ENCODE peak calls at places on chromosomes 6 and 20, in six cellular contexts. N is tibial nerve; F is fibroblast of lung; M is effector memory CD4-positive, alpha-beta T cell; Q is heart right ventricle; S is cardiac muscle cell. T is an unnamed sample.

GRCh38 chr20:11144114-11144513 is 470.3 kb upstream of the JAG1 start:
- DNase-seq in F (peak), Q (no peak), M (no peak), S (no peak), N (no peak), T (no peak)

GRCh38 chr6:134678436-134678889 is 271.4 kb downstream of the ALDH8A1 start:
- DNase-seq in F (peak), S (no peak), M (no peak), N (no peak), Q (peak), T (no peak)

GRCh38 chr20:52794853-52795252 is 177.3 kb upstream of the TSHZ2 start:
- DNase-seq in F (no peak), S (no peak), M (no peak), Q (no peak), N (no peak), T (no peak)

GRCh38 chr6:47229255-47229654 is 80.5 kb downstream of the TNFRSF21 start:
- DNase-seq in N (no peak), S (no peak), Q (no peak), M (no peak), F (no peak), T (no peak)

GRCh38 chr6:14000901-14001300 is 76.1 kb downstream of the RNF182 start:
- DNase-seq in Q (no peak), N (no peak), M (no peak), F (no peak), S (no peak), T (no peak)

GRCh38 chr6:113082691-113083090 is 735.6 kb downstream of the RFPL4B start:
- DNase-seq in S (no peak), Q (no peak), M (no peak), N (no peak), F (peak), T (no peak)

GRCh38 chr6:70221025-70221714 is 81.7 kb downstream of the COL9A1 start:
- DNase-seq in F (peak), N (no peak), M (no peak), Q (no peak), S (peak), T (peak)

GRCh38 chr6:1226208-1227099 is 85.4 kb upstream of the FOXQ1 start:
- DNase-seq in N (no peak), S (no peak), Q (no peak), F (no peak), M (no peak), T (no peak)

GRCh38 chr20:37297066-37297736 is 7.7 kb downstream of the MANBAL start:
- DNase-seq in M (no peak), S (no peak), Q (no peak), F (peak), N (no peak), T (no peak)

GRCh38 chr6:104613416-104614001 is 246.2 kb downstream of the HACE1 start:
- DNase-seq in Q (no peak), F (no peak), S (no peak), M (no peak), N (no peak), T (no peak)

DNA sequence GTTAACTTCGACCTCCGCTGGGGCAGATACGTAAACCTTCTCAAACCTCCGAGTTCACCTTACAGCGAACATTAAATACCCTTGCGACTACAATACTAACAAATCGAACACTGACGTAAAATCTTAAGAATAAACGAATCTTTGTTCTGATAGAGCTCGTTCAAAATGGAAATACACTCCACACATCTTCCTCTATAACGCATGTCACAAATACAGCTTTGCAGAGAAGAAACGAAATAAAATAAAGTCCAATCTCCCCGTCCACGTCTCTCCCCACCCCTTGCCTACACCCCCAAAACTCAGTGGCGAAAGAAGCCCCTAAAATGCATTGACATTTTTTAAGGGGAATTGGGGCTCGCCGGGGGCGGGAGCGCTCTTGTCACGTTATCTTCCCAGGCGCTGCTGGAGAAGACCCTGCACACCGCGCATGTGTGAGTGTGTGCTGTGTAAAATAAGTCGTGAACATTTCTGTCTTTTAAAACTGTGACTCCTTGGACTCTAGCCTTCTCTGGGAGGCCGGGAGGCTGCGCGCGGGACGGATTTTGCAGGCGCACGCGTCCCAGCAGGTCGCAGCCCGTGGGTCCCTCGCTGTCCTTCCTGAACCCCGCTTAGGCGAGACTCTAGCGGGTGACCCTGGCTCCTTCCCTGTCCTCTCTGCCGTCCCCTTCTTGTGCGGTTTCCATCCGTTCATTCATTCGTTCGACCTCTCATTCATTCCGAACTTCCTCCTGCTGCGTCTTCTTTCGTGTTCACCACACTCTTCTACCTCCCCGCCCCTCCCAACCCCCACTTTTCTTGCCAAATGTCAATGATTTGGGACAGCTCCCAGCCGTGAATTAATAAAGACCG is 2.4 kb downstream of the NRN1 start:
- DNase-seq in N (no peak), F (peak), S (no peak), M (no peak), Q (no peak), T (no peak)
- H3K27ac ChIP-seq in N (peak), F (no peak), S (no peak), M (no peak), Q (peak), T (no peak)

GRCh38 chr6:20409427-20409971 is 7.8 kb downstream of the E2F3 start:
- DNase-seq in F (no peak), S (no peak), N (no peak), M (no peak), Q (no peak), T (no peak)

GRCh38 chr6:20411544-20411943 is 9.9 kb downstream of the E2F3 start:
- DNase-seq in M (no peak), F (no peak), S (no peak), Q (no peak), N (no peak), T (no peak)

GRCh38 chr6:20413826-20414225 is 12.1 kb downstream of the E2F3 start:
- DNase-seq in M (no peak), Q (no peak), F (no peak), S (no peak), N (no peak), T (no peak)

GRCh38 chr6:20412674-20413073 is 11.0 kb downstream of the E2F3 start:
- DNase-seq in Q (no peak), F (no peak), N (no peak), S (no peak), M (no peak), T (no peak)

GRCh38 chr6:20411953-20412352 is 10.3 kb downstream of the E2F3 start:
- DNase-seq in M (no peak), F (no peak), S (no peak), N (no peak), Q (no peak), T (no peak)
- H3K27ac ChIP-seq in M (no peak), F (no peak), S (peak), N (no peak), Q (no peak), T (no peak)

GRCh38 chr6:133637874-133638273 is 251.0 kb upstream of the TCF21 start:
- DNase-seq in F (no peak), Q (no peak), S (no peak), N (no peak), M (no peak), T (no peak)
- H3K27ac ChIP-seq in F (no peak), Q (peak), S (no peak), N (no peak), M (no peak), T (no peak)

GRCh38 chr20:8305449-8305978 is 173.4 kb downstream of the PLCB1 start:
- DNase-seq in M (peak), F (peak), S (peak), N (peak), Q (peak), T (no peak)
- H3K27ac ChIP-seq in M (no peak), F (no peak), S (no peak), N (no peak), Q (no peak), T (no peak)

GRCh38 chr6:25180630-25181375 is 98.4 kb upstream of the CARMIL1 start:
- DNase-seq in Q (no peak), S (no peak), F (no peak), N (no peak), M (no peak), T (no peak)
- H3K27ac ChIP-seq in Q (no peak), S (no peak), F (no peak), N (peak), M (no peak), T (no peak)

DNA sequence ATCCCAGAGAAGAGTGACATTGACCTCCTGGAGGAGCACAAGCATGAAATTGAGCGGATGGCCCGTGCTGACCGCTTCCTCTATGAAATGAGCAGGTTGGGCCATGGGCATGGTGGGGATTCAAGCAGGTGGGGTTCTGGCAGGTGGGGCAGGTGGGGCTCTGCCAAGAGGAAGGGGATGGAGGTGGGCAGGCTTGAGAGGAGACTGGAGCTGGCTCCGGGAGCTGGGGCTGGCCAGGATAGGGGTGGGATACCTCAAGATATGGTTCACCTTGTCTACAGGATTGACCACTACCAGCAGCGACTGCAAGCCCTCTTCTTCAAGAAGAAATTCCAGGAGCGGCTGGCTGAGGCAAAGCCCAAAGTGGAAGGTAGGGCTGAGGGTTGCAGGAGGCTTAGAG is 42.9 kb downstream of the MOCS1 start:
- DNase-seq in Q (no peak), F (no peak), N (no peak), S (no peak), M (no peak), T (no peak)
- H3K27ac ChIP-seq in Q (no peak), F (no peak), N (peak), S (no peak), M (no peak), T (no peak)

GRCh38 chr20:17610566-17611289 is 40.9 kb downstream of the DSTN start:
- DNase-seq in Q (no peak), N (peak), S (no peak), M (peak), F (no peak), T (no peak)

GRCh38 chr20:17611540-17612286 is 41.8 kb downstream of the DSTN start:
- DNase-seq in Q (no peak), M (no peak), S (peak), F (peak), N (peak), T (no peak)

GRCh38 chr20:17609978-17610377 is 40.1 kb downstream of the DSTN start:
- DNase-seq in M (no peak), S (no peak), N (no peak), F (no peak), Q (no peak), T (no peak)

GRCh38 chr20:17612287-17612974 is 42.6 kb downstream of the DSTN start:
- DNase-seq in N (peak), S (no peak), F (peak), Q (no peak), M (no peak), T (no peak)

DNA sequence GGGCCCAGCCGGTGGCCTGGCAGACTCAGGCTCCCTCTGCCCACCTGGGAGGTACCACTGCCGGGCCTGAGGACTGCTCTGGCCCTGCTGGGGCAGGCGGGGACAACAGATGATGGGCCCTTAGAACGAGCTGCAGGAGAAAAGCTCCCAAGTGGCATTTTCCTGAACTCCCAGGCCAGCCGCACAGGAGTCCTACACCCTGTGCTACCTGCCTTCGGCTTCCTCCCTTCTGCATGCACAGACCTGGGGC is 41.3 kb downstream of the DSTN start:
- DNase-seq in F (no peak), M (no peak), N (no peak), Q (no peak), S (no peak), T (no peak)
- H3K27ac ChIP-seq in F (peak), M (peak), N (peak), Q (peak), S (peak), T (no peak)

GRCh38 chr6:126374372-126374771 is 34.5 kb downstream of the CENPW start:
- DNase-seq in M (no peak), F (no peak), S (no peak), Q (no peak), N (no peak), T (no peak)
- H3K27ac ChIP-seq in M (no peak), F (no peak), S (no peak), Q (no peak), N (no peak), T (no peak)

DNA sequence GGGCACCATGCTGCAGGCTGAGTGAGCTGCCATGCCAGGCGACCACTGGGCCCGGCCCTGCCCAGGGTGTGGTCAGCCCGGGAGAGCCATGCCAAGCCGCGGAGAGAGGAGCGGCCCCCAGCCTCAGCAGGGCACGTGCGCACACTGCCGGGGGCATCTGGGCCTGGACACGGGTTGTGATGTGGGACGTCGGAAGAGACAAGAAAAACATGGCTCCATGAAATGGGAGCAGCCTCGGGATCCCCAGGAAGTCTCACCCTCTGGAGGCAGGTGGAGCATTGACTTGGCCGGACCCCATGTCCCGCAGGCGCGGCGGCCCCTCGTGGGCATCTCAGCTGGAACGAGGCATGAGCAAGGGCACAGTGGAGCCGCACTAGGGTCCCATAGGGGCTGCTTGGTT is 16.8 kb upstream of the SLCO4A1 start:
- DNase-seq in F (no peak), S (no peak), N (no peak), Q (no peak), M (no peak), T (no peak)
- H3K27ac ChIP-seq in F (no peak), S (no peak), N (peak), Q (peak), M (no peak), T (no peak)

GRCh38 chr6:44076016-44076365 is 51.3 kb downstream of the MRPL14 start:
- DNase-seq in M (no peak), S (no peak), F (no peak), Q (no peak), N (no peak), T (no peak)

GRCh38 chr6:44075137-44076015 is 51.9 kb downstream of the MRPL14 start:
- DNase-seq in N (no peak), F (no peak), S (no peak), Q (no peak), M (no peak), T (no peak)

GRCh38 chr6:44072959-44073611 is 54.2 kb downstream of the MRPL14 start:
- DNase-seq in F (peak), S (peak), N (peak), M (peak), Q (peak), T (no peak)

GRCh38 chr6:44073612-44074382 is 53.5 kb downstream of the MRPL14 start:
- DNase-seq in N (no peak), S (no peak), M (no peak), Q (no peak), F (peak), T (no peak)

DNA sequence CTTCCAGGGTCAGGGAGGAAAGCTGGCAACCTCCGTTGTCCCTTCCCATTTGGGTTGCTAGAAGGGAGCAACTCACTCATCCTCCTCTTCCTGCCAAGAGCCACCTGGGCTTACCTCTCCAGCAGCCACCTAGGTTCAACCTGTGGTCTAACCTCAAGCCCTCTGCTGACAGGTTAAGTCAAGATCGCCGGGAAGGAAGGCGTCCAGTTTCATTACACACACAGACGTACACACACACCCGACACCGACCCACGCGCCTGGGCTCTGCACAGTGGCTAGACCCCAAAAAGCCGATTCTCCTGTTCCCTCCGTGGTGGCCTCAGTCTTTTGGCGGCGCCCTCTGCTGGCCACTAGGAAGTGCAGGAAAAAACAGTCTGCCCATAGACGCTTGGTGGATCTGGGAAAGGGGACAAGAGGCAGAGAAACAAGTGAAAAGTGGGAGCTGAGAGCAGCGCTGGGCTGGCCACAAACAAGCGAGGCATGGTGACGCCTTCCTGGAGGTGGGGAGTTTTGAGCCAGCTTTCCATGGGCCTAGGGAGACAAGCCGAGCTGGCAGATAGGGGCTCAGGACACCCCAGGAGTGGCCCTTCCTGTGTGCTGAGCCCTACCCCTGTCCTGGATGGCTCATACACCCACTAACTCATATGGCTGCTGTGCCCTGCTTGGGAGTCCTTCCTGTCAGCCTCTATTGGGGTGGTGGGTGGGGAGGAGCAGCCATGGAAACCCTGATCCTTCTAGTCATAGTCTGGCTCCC is 52.7 kb downstream of the MRPL14 start:
- DNase-seq in M (peak), F (peak), N (peak), Q (peak), S (peak), T (no peak)
- H3K27ac ChIP-seq in M (no peak), F (peak), N (peak), Q (peak), S (peak), T (peak)